ENCODE peak calls at places on chromosomes 7 and 10, in seven cellular contexts. One of them, this sample, is unnamed.
A peak's percentile ranks its signal among the peaks of the same experiment; 100 is the strongest.

GRCh38 chr10:44982114-44982460 is 3.5 kb upstream of the DEPP1 start:
- DNase-seq in heart left ventricle: peak; percentile 83
- DNase-seq in hepatocyte: no peak
- DNase-seq in psoas muscle: peak; percentile 63
- DNase-seq in naive thymus-derived CD4-positive, alpha-beta T cell: no peak
- DNase-seq in cardiac muscle cell: no peak
- DNase-seq in tibial artery: peak; percentile 80
- DNase-seq in this sample: no peak

GRCh38 chr10:79025113-79025832 is 43.5 kb upstream of the ZMIZ1 start:
- DNase-seq in psoas muscle: peak; percentile 18
- DNase-seq in heart left ventricle: peak; percentile 48
- DNase-seq in hepatocyte: no peak
- DNase-seq in tibial artery: no peak
- DNase-seq in cardiac muscle cell: no peak
- DNase-seq in naive thymus-derived CD4-positive, alpha-beta T cell: no peak
- DNase-seq in this sample: no peak

GRCh38 chr7:93189235-93189634 is 37.0 kb downstream of the HEPACAM2 start:
- DNase-seq in psoas muscle: no peak
- DNase-seq in hepatocyte: no peak
- DNase-seq in tibial artery: no peak
- DNase-seq in naive thymus-derived CD4-positive, alpha-beta T cell: no peak
- DNase-seq in cardiac muscle cell: no peak
- DNase-seq in heart left ventricle: no peak
- DNase-seq in this sample: no peak

GRCh38 chr10:71220689-71221540 is 8.5 kb downstream of the UNC5B start:
- DNase-seq in hepatocyte: no peak
- DNase-seq in heart left ventricle: no peak
- DNase-seq in tibial artery: no peak
- DNase-seq in psoas muscle: no peak
- DNase-seq in naive thymus-derived CD4-positive, alpha-beta T cell: no peak
- DNase-seq in cardiac muscle cell: no peak
- DNase-seq in this sample: no peak

GRCh38 chr10:125016611-125017202 is 74.8 kb downstream of the ZRANB1 start:
- DNase-seq in hepatocyte: no peak
- DNase-seq in tibial artery: peak; percentile 76
- DNase-seq in naive thymus-derived CD4-positive, alpha-beta T cell: no peak
- DNase-seq in cardiac muscle cell: peak; percentile 67
- DNase-seq in heart left ventricle: peak; percentile 80
- DNase-seq in psoas muscle: peak; percentile 70
- DNase-seq in this sample: no peak

GRCh38 chr10:121187375-121187774 is 336.2 kb downstream of the WDR11 start:
- DNase-seq in naive thymus-derived CD4-positive, alpha-beta T cell: no peak
- DNase-seq in tibial artery: no peak
- DNase-seq in heart left ventricle: no peak
- DNase-seq in cardiac muscle cell: no peak
- DNase-seq in hepatocyte: peak; percentile 30
- DNase-seq in psoas muscle: no peak
- DNase-seq in this sample: no peak

GRCh38 chr7:651032-651728 is 75.3 kb upstream of the DNAAF5 start:
- DNase-seq in tibial artery: no peak
- DNase-seq in heart left ventricle: no peak
- DNase-seq in psoas muscle: no peak
- DNase-seq in cardiac muscle cell: no peak
- DNase-seq in hepatocyte: no peak
- DNase-seq in naive thymus-derived CD4-positive, alpha-beta T cell: no peak
- DNase-seq in this sample: no peak

GRCh38 chr7:98559958-98560357 is 57.1 kb upstream of the NPTX2 start:
- DNase-seq in hepatocyte: no peak
- DNase-seq in psoas muscle: no peak
- DNase-seq in heart left ventricle: no peak
- DNase-seq in cardiac muscle cell: no peak
- DNase-seq in naive thymus-derived CD4-positive, alpha-beta T cell: no peak
- DNase-seq in tibial artery: no peak
- DNase-seq in this sample: no peak

GRCh38 chr10:72567421-72567820 is 58.5 kb downstream of the MICU1 start:
- DNase-seq in tibial artery: peak; percentile 22
- DNase-seq in psoas muscle: peak; percentile 34
- DNase-seq in heart left ventricle: peak; percentile 23
- DNase-seq in cardiac muscle cell: peak; percentile 4
- DNase-seq in hepatocyte: no peak
- DNase-seq in naive thymus-derived CD4-positive, alpha-beta T cell: no peak
- DNase-seq in this sample: no peak

GRCh38 chr7:17907014-17907413 is 33.3 kb downstream of the SNX13 start:
- DNase-seq in hepatocyte: no peak
- DNase-seq in cardiac muscle cell: no peak
- DNase-seq in tibial artery: no peak
- DNase-seq in psoas muscle: no peak
- DNase-seq in heart left ventricle: no peak
- DNase-seq in naive thymus-derived CD4-positive, alpha-beta T cell: no peak
- DNase-seq in this sample: no peak

GRCh38 chr7:92768501-92769360 is 67.6 kb downstream of the CDK6 start:
- DNase-seq in naive thymus-derived CD4-positive, alpha-beta T cell: no peak
- DNase-seq in hepatocyte: no peak
- DNase-seq in tibial artery: no peak
- DNase-seq in cardiac muscle cell: no peak
- DNase-seq in heart left ventricle: no peak
- DNase-seq in psoas muscle: no peak
- DNase-seq in this sample: no peak

GRCh38 chr7:95840953-95841950 is 68.9 kb downstream of the DYNC1I1 start:
- DNase-seq in tibial artery: no peak
- DNase-seq in hepatocyte: no peak
- DNase-seq in cardiac muscle cell: no peak
- DNase-seq in heart left ventricle: no peak
- DNase-seq in naive thymus-derived CD4-positive, alpha-beta T cell: no peak
- DNase-seq in psoas muscle: no peak
- DNase-seq in this sample: no peak

GRCh38 chr10:132281915-132282666 is 25.7 kb downstream of the STK32C start:
- DNase-seq in psoas muscle: peak; percentile 16
- DNase-seq in cardiac muscle cell: no peak
- DNase-seq in hepatocyte: no peak
- DNase-seq in tibial artery: no peak
- DNase-seq in naive thymus-derived CD4-positive, alpha-beta T cell: no peak
- DNase-seq in heart left ventricle: peak; percentile 10
- DNase-seq in this sample: no peak

GRCh38 chr10:129233351-129234148 is 233.5 kb upstream of the MGMT start:
- DNase-seq in cardiac muscle cell: no peak
- DNase-seq in psoas muscle: no peak
- DNase-seq in hepatocyte: no peak
- DNase-seq in naive thymus-derived CD4-positive, alpha-beta T cell: no peak
- DNase-seq in tibial artery: no peak
- DNase-seq in heart left ventricle: no peak
- DNase-seq in this sample: no peak

DNA sequence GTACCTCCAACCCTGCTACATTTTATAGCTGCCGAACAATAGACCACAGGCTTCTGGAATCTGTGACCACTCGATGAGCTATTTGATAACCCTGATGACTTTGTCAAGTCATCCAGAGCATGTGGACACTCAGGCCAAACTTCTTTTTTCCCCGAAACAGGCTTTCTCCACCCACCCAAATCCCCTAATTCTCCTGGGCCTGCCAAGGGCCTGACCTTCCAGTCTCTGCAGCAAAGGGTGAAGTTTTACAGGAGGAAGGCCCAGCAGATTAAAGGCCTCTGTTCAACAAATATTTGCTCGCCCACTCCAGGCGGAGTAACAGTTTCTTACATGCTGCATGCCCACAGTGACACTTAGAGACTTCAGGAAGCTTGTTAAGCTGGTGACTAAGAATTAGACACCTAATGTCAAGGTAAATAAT is 2.0 kb downstream of the JCAD start:
- DNase-seq in psoas muscle: no peak
- DNase-seq in hepatocyte: no peak
- DNase-seq in tibial artery: no peak
- DNase-seq in cardiac muscle cell: no peak
- DNase-seq in heart left ventricle: no peak
- DNase-seq in naive thymus-derived CD4-positive, alpha-beta T cell: no peak
- DNase-seq in this sample: no peak
- H3K4me3 ChIP-seq in psoas muscle: peak overlapping the region; percentile 87
- H3K4me3 ChIP-seq in hepatocyte: peak overlapping the region; percentile 89
- H3K4me3 ChIP-seq in tibial artery: peak overlapping the region; percentile 80
- H3K4me3 ChIP-seq in cardiac muscle cell: peak overlapping the region; percentile 91
- H3K4me3 ChIP-seq in heart left ventricle: peak overlapping the region; percentile 79
- H3K4me3 ChIP-seq in naive thymus-derived CD4-positive, alpha-beta T cell: no peak overlapping the region
- H3K4me3 ChIP-seq in this sample: no peak overlapping the region

GRCh38 chr7:7138897-7139296 is 43.4 kb upstream of the C1GALT1 start:
- DNase-seq in hepatocyte: no peak
- DNase-seq in tibial artery: no peak
- DNase-seq in naive thymus-derived CD4-positive, alpha-beta T cell: no peak
- DNase-seq in cardiac muscle cell: no peak
- DNase-seq in heart left ventricle: no peak
- DNase-seq in psoas muscle: no peak
- DNase-seq in this sample: no peak

GRCh38 chr7:7135074-7135473 is 47.3 kb upstream of the C1GALT1 start:
- DNase-seq in naive thymus-derived CD4-positive, alpha-beta T cell: no peak
- DNase-seq in cardiac muscle cell: no peak
- DNase-seq in heart left ventricle: no peak
- DNase-seq in tibial artery: no peak
- DNase-seq in hepatocyte: no peak
- DNase-seq in psoas muscle: no peak
- DNase-seq in this sample: no peak

GRCh38 chr7:7136857-7137309 is 45.5 kb upstream of the C1GALT1 start:
- DNase-seq in heart left ventricle: no peak
- DNase-seq in cardiac muscle cell: no peak
- DNase-seq in tibial artery: no peak
- DNase-seq in psoas muscle: no peak
- DNase-seq in hepatocyte: no peak
- DNase-seq in naive thymus-derived CD4-positive, alpha-beta T cell: no peak
- DNase-seq in this sample: no peak

GRCh38 chr7:7134036-7134435 is 48.3 kb upstream of the C1GALT1 start:
- DNase-seq in heart left ventricle: no peak
- DNase-seq in cardiac muscle cell: no peak
- DNase-seq in psoas muscle: no peak
- DNase-seq in tibial artery: no peak
- DNase-seq in hepatocyte: no peak
- DNase-seq in naive thymus-derived CD4-positive, alpha-beta T cell: no peak
- DNase-seq in this sample: no peak

DNA sequence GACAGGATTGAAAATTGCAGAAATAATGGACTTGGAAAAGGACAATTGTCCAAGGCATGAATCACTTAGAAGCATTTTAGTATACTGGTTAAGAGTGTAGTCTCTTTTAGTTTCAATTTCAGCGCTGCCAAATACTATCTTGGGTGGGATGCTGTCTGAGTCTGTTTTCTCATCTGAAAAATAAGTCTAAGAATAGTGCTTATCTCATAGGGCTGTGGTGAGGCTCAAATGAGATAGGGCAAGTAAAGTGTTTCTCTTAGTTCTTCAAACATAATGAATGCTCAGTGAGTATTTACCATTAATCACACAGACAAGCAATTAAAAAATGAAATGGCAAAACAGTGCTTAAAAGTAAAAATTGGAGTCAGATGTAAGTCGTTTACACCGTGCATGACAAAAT is 45.9 kb upstream of the C1GALT1 start:
- DNase-seq in naive thymus-derived CD4-positive, alpha-beta T cell: no peak
- DNase-seq in cardiac muscle cell: peak; percentile 42
- DNase-seq in tibial artery: no peak
- DNase-seq in heart left ventricle: no peak
- DNase-seq in hepatocyte: no peak
- DNase-seq in psoas muscle: no peak
- DNase-seq in this sample: no peak
- H3K27ac ChIP-seq in naive thymus-derived CD4-positive, alpha-beta T cell: no peak overlapping the region
- H3K27ac ChIP-seq in cardiac muscle cell: no peak overlapping the region
- H3K27ac ChIP-seq in tibial artery: peak overlapping the region; percentile 26
- H3K27ac ChIP-seq in heart left ventricle: no peak overlapping the region
- H3K27ac ChIP-seq in hepatocyte: no peak overlapping the region
- H3K27ac ChIP-seq in psoas muscle: no peak overlapping the region
- H3K27ac ChIP-seq in this sample: no peak overlapping the region

DNA sequence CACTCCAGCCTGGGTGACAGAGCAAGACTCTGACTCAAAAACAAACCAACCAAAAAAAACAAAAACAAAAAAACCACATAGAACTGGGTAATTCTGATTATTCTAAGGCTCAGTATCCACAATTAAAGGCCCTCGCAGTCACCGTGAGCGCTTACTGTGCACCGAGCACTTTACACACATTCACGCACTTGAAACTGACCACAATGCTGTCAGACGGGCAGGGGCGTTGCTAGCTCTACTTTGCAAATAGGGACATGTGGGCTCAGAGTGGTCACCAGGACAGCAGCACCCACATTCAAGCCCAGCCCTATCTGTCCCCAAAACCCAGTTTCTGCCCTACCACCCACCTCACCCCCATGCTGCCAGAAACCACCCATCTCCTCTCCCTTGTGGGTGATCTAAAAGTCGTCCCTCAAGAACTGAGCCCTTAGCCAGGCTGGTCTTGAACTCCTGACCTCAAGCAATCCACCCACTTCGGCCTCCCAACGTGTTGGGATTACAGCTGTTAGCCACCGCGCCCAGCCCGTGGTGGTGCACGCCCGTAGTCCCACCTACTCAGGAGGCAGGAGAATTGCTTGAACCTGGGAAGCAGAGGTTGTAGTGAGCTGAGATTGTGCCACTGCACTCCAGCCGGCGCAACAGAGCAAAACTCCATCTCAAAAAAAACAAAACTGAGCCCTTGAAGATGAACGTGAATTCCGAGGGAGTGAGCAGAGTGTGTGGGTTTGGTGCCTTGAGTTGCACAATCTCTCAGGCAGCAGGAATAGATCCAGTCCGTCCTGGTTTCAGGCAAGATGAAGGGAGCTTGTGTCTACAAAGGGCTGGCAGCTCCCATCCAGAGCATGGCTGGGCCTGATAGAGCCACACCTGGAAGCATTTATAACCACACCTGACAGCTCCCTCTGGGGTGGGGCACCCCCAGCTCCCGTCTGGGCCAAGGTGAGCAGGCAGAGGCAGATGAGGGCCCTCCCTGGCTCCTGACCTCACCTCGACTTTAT is 5.4 kb upstream of the HSPB1 start:
- DNase-seq in heart left ventricle: no peak
- DNase-seq in hepatocyte: peak; percentile 84
- DNase-seq in cardiac muscle cell: peak; percentile 95
- DNase-seq in naive thymus-derived CD4-positive, alpha-beta T cell: no peak
- DNase-seq in tibial artery: peak; percentile 78
- DNase-seq in psoas muscle: peak; percentile 47
- DNase-seq in this sample: no peak
- H3K9me3 ChIP-seq in heart left ventricle: no peaks in the 10 kb centered on the region
- H3K9me3 ChIP-seq in hepatocyte: no peaks in the 10 kb centered on the region
- H3K9me3 ChIP-seq in cardiac muscle cell: no peaks in the 10 kb centered on the region
- H3K9me3 ChIP-seq in naive thymus-derived CD4-positive, alpha-beta T cell: no peaks in the 10 kb centered on the region
- H3K9me3 ChIP-seq in tibial artery: no peaks in the 10 kb centered on the region
- H3K9me3 ChIP-seq in psoas muscle: no peaks in the 10 kb centered on the region
- H3K9me3 ChIP-seq in this sample: no peaks in the 10 kb centered on the region

DNA sequence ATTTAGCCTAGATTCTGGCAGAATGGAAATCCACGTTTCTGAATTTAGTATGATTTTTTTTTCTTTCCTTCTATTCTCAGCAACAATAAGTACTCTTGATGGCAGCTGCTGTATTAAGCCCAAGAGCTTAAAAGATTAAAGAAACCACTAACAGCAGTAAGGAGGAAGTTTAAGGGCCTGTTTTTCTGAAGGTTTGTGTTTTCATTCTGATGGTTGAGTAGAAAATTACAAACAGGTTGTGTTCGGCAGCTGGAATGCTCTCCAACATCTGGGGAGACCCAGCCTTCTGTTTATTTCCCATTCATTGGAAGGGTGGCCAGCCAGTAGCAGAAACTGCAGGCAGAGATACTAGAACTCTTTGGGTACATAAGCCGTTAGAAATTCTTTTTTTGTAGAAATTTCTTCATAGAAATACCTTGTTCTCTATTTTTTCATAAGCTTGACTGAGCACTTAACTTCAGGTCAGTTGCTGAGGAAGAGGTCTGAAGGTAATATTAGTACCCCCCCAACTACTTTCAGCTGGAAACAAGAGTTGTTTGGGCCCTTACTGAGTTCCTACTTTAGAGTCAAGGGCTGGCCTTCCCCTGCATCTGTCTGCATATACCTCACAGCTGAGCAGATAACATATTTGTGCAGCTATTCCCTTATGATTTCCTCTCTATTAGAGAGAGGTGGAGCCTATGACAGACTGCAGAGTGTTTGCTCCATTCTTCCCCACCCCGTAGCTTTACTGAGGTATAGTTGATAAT is 355.2 kb downstream of the AUTS2 start:
- DNase-seq in tibial artery: no peak
- DNase-seq in cardiac muscle cell: no peak
- DNase-seq in psoas muscle: no peak
- DNase-seq in hepatocyte: no peak
- DNase-seq in heart left ventricle: no peak
- DNase-seq in naive thymus-derived CD4-positive, alpha-beta T cell: no peak
- DNase-seq in this sample: no peak
- H3K4me3 ChIP-seq in tibial artery: no peak overlapping the region
- H3K4me3 ChIP-seq in cardiac muscle cell: no peak overlapping the region
- H3K4me3 ChIP-seq in psoas muscle: no peak overlapping the region
- H3K4me3 ChIP-seq in hepatocyte: no peak overlapping the region
- H3K4me3 ChIP-seq in heart left ventricle: no peak overlapping the region
- H3K4me3 ChIP-seq in naive thymus-derived CD4-positive, alpha-beta T cell: no peak overlapping the region
- H3K4me3 ChIP-seq in this sample: no peak overlapping the region

This sample was measured in SK-N-MC.